ENCODE peak calls at places on chromosomes 2 and 18, in six cellular contexts. One of them, this sample, is unnamed.

GRCh38 chr2:10258326-10258725 is 44.4 kb upstream of the HPCAL1 start:
- DNase-seq in activated CD8-positive, alpha-beta memory T cell treated with anti-CD3 and anti-CD28 coated beads for 48 hours: no peak
- DNase-seq in iris pigment epithelial cell: no peak
- DNase-seq in fibroblast of the conjunctiva: no peak
- DNase-seq in fibroblast of pulmonary artery: no peak
- DNase-seq in frontal cortex: no peak
- DNase-seq in this sample: no peak

GRCh38 chr2:163652741-163653140 is 83.1 kb downstream of the FIGN start:
- DNase-seq in frontal cortex: no peak
- DNase-seq in iris pigment epithelial cell: no peak
- DNase-seq in fibroblast of the conjunctiva: no peak
- DNase-seq in activated CD8-positive, alpha-beta memory T cell treated with anti-CD3 and anti-CD28 coated beads for 48 hours: no peak
- DNase-seq in fibroblast of pulmonary artery: no peak
- DNase-seq in this sample: no peak

GRCh38 chr2:54422072-54422581 is 34.0 kb upstream of the SPTBN1 start:
- DNase-seq in activated CD8-positive, alpha-beta memory T cell treated with anti-CD3 and anti-CD28 coated beads for 48 hours: no peak
- DNase-seq in fibroblast of the conjunctiva: no peak
- DNase-seq in iris pigment epithelial cell: no peak
- DNase-seq in fibroblast of pulmonary artery: no peak
- DNase-seq in frontal cortex: no peak
- DNase-seq in this sample: no peak

GRCh38 chr18:23824235-23824634 is 135.0 kb downstream of the LAMA3 start:
- DNase-seq in fibroblast of the conjunctiva: no peak
- DNase-seq in frontal cortex: no peak
- DNase-seq in iris pigment epithelial cell: peak
- DNase-seq in activated CD8-positive, alpha-beta memory T cell treated with anti-CD3 and anti-CD28 coated beads for 48 hours: no peak
- DNase-seq in fibroblast of pulmonary artery: peak
- DNase-seq in this sample: no peak

GRCh38 chr2:240212425-240213225 is 72.2 kb upstream of the OTOS start:
- DNase-seq in activated CD8-positive, alpha-beta memory T cell treated with anti-CD3 and anti-CD28 coated beads for 48 hours: no peak
- DNase-seq in fibroblast of the conjunctiva: no peak
- DNase-seq in fibroblast of pulmonary artery: no peak
- DNase-seq in frontal cortex: no peak
- DNase-seq in iris pigment epithelial cell: no peak
- DNase-seq in this sample: no peak

GRCh38 chr2:185372188-185372587 is 366.4 kb upstream of the FSIP2 start:
- DNase-seq in fibroblast of the conjunctiva: peak
- DNase-seq in activated CD8-positive, alpha-beta memory T cell treated with anti-CD3 and anti-CD28 coated beads for 48 hours: no peak
- DNase-seq in fibroblast of pulmonary artery: peak
- DNase-seq in iris pigment epithelial cell: peak
- DNase-seq in frontal cortex: no peak
- DNase-seq in this sample: no peak

GRCh38 chr2:135245055-135245454 is 193.0 kb downstream of the RAB3GAP1 start:
- DNase-seq in frontal cortex: no peak
- DNase-seq in fibroblast of the conjunctiva: no peak
- DNase-seq in iris pigment epithelial cell: peak
- DNase-seq in activated CD8-positive, alpha-beta memory T cell treated with anti-CD3 and anti-CD28 coated beads for 48 hours: no peak
- DNase-seq in fibroblast of pulmonary artery: peak
- DNase-seq in this sample: no peak

GRCh38 chr2:151999058-151999457 is 99.8 kb downstream of the CACNB4 start:
- DNase-seq in fibroblast of the conjunctiva: no peak
- DNase-seq in iris pigment epithelial cell: peak
- DNase-seq in activated CD8-positive, alpha-beta memory T cell treated with anti-CD3 and anti-CD28 coated beads for 48 hours: no peak
- DNase-seq in frontal cortex: no peak
- DNase-seq in fibroblast of pulmonary artery: peak
- DNase-seq in this sample: peak

GRCh38 chr2:237393523-237393922 is 20.4 kb downstream of the COL6A3 start:
- DNase-seq in activated CD8-positive, alpha-beta memory T cell treated with anti-CD3 and anti-CD28 coated beads for 48 hours: no peak
- DNase-seq in frontal cortex: no peak
- DNase-seq in fibroblast of the conjunctiva: no peak
- DNase-seq in fibroblast of pulmonary artery: no peak
- DNase-seq in iris pigment epithelial cell: no peak
- DNase-seq in this sample: no peak

GRCh38 chr2:108621087-108621559 is 86.9 kb downstream of the LIMS1 start:
- DNase-seq in iris pigment epithelial cell: peak
- DNase-seq in fibroblast of the conjunctiva: no peak
- DNase-seq in fibroblast of pulmonary artery: no peak
- DNase-seq in activated CD8-positive, alpha-beta memory T cell treated with anti-CD3 and anti-CD28 coated beads for 48 hours: peak
- DNase-seq in frontal cortex: no peak
- DNase-seq in this sample: no peak

This sample was measured in NCI-H1930.